ENCODE peak calls at places on chromosomes 2 and 18, in six cellular contexts. N, R, W, M, P and Q are unnamed samples.

GRCh38 chr18:261398-262073 is 6.3 kb downstream of the THOC1 start:
- DNase-seq in N (no peak), R (no peak), W (no peak), M (no peak), P (no peak), Q (peak; percentile 15)

GRCh38 chr2:237552911-237553310 is 13.5 kb upstream of the PRLH start:
- DNase-seq in N (no peak), R (no peak), W (no peak), M (no peak), P (no peak), Q (no peak)

GRCh38 chr2:147873859-147874483 is 29.1 kb downstream of the ACVR2A start:
- DNase-seq in N (no peak), R (no peak), W (no peak), M (no peak), P (no peak), Q (no peak)

GRCh38 chr2:119338826-119339561 is 27.6 kb downstream of the C2orf76 start:
- DNase-seq in N (peak; percentile 19), R (no peak), W (no peak), M (no peak), P (peak; percentile 48), Q (no peak)

GRCh38 chr2:8541223-8541622 is 140.6 kb upstream of the ID2 start:
- DNase-seq in N (no peak), R (no peak), W (no peak), M (no peak), P (no peak), Q (no peak)

GRCh38 chr2:16284941-16285625 is 344.7 kb downstream of the MYCN start:
- DNase-seq in N (no peak), R (no peak), W (no peak), M (no peak), P (no peak), Q (no peak)

GRCh38 chr2:46988733-46989481 is 73.3 kb upstream of the MCFD2 start:
- DNase-seq in N (no peak), R (no peak), W (peak; percentile 88), M (no peak), P (no peak), Q (no peak)

GRCh38 chr2:224302952-224303351 is 99.0 kb downstream of the FAM124B start:
- DNase-seq in N (no peak), R (no peak), W (no peak), M (no peak), P (no peak), Q (no peak)

GRCh38 chr18:58788470-58788869 is 76.2 kb upstream of the ZNF532 start:
- DNase-seq in N (no peak), R (no peak), W (no peak), M (no peak), P (no peak), Q (no peak)

GRCh38 chr18:31490387-31490786 is 7.6 kb upstream of the DSG2 start:
- DNase-seq in N (no peak), R (no peak), W (no peak), M (no peak), P (peak; percentile 49), Q (no peak)

GRCh38 chr2:85929096-85930044 is 40.6 kb upstream of the ST3GAL5 start:
- DNase-seq in N (no peak), R (no peak), W (no peak), M (no peak), P (no peak), Q (no peak)

GRCh38 chr2:232538671-232539070 is 821 bp upstream of the CHRNG start:
- DNase-seq in N (no peak), R (no peak), W (no peak), M (no peak), P (no peak), Q (no peak)

GRCh38 chr18:56756971-56757370 is 105.8 kb downstream of the WDR7 start:
- DNase-seq in N (no peak), R (no peak), W (no peak), M (no peak), P (no peak), Q (no peak)

GRCh38 chr2:54582987-54583386 is 126.9 kb downstream of the SPTBN1 start:
- DNase-seq in N (no peak), R (no peak), W (no peak), M (no peak), P (no peak), Q (no peak)

GRCh38 chr2:126912201-126912600 is 13.5 kb downstream of the TEX51 start:
- DNase-seq in N (no peak), R (no peak), W (no peak), M (no peak), P (no peak), Q (no peak)

DNA sequence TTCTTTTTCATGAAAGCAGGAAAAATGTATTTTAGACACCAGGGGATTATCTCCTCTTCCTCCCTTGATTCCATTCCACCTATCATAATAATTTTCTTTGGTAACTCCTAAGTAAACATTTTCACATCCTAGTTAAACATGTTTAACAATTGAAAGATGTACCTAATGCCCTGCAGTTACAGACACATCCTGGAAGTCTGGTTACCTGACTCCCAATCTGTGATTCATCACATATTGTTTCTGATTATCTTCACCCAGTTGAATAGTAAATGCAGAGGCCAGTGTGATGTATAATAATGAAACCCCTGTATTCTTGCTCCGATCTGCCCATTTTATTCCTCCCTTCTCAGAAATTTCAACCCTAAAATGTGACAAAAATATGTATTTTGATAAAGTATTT is 1237.6 kb upstream of the LRRTM1 start:
- DNase-seq in N (no peak), R (no peak), W (no peak), M (no peak), P (no peak), Q (no peak)
- TF ChIP-seq CEBPB in N (no peak), R (no peak), W (no peak), M (no peak), P (no peak), Q (no peak)

GRCh38 chr18:62959481-62959880 is 244.1 kb downstream of the PHLPP1 start:
- DNase-seq in N (no peak), R (no peak), W (no peak), M (no peak), P (no peak), Q (peak; percentile 59)

GRCh38 chr18:62967089-62967488 is 251.7 kb downstream of the PHLPP1 start:
- DNase-seq in N (no peak), R (no peak), W (no peak), M (no peak), P (no peak), Q (no peak)

GRCh38 chr18:62963522-62963921 is 248.2 kb downstream of the PHLPP1 start:
- DNase-seq in N (no peak), R (no peak), W (no peak), M (no peak), P (no peak), Q (peak; percentile 4)

DNA sequence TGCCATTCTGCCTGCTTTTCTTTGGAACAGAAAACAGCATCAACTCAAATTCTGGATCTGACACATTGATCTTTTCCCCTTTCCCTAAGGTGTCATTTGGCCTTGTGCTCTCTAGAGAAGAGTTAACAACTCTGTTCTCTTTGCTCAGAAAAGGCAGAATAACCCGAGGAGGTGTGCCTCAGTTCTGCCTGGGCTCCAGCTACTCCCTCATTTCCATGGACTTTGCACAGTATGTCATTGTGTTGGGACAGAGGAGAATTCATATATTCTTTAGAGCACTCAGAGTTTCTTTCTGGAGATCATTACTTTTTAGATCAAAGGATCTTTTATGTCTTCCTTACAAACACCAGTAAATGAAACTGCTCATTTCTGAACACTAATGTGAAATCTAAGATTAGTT is 249.1 kb downstream of the PHLPP1 start:
- DNase-seq in N (no peak), R (no peak), W (no peak), M (no peak), P (no peak), Q (no peak)
- TF ChIP-seq RAD21 in N (no peak), R (no peak), W (no peak), M (no peak), P (no peak), Q (no peak)

GRCh38 chr2:174336403-174337336 is 1.9 kb downstream of the SP9 start:
- DNase-seq in N (peak; percentile 73), R (no peak), W (peak; percentile 38), M (no peak), P (no peak), Q (no peak)
- TF ChIP-seq RFX5 in N (no peak), R (no peak), W (no peak), M (no peak), P (no peak), Q (no peak)

GRCh38 chr2:18194161-18194560 is 315.7 kb downstream of the KCNS3 start:
- DNase-seq in N (no peak), R (no peak), W (no peak), M (no peak), P (no peak), Q (no peak)
- TF ChIP-seq CEBPB in N (no peak), R (no peak), W (no peak), M (no peak), P (no peak), Q (no peak)

GRCh38 chr2:217090024-217090473 is 230.2 kb upstream of the TNP1 start:
- DNase-seq in N (peak; percentile 42), R (no peak), W (no peak), M (no peak), P (peak; percentile 82), Q (peak; percentile 28)
- TF ChIP-seq RAD21 in N (no peak), R (no peak), W (no peak), M (no peak), P (no peak), Q (no peak)

GRCh38 chr2:195555971-195556370 is 101.1 kb upstream of the SLC39A10 start:
- DNase-seq in N (no peak), R (no peak), W (peak; percentile 11), M (no peak), P (no peak), Q (no peak)
- TF ChIP-seq RFX5 in N (no peak), R (no peak), W (no peak), M (no peak), P (no peak), Q (no peak)

GRCh38 chr18:40004246-40004645 is 1950.8 kb upstream of the PIK3C3 start:
- DNase-seq in N (no peak), R (no peak), W (no peak), M (no peak), P (no peak), Q (no peak)
- TF ChIP-seq CEBPB in N (no peak), R (no peak), W (no peak), M (no peak), P (no peak), Q (no peak)